ENCODE peak calls at places on chromosomes 1 and 21, in five cellular contexts. T is astrocyte of the spinal cord; Z is dorsolateral prefrontal cortex; Y is HEK293T; L is naive thymus-derived CD8-positive, alpha-beta T cell. N is an unnamed sample.

GRCh38 chr1:221174598-221174997 is 295.4 kb downstream of the HLX start:
- DNase-seq in Z (no peak), Y (peak), L (no peak), T (no peak), N (no peak)

GRCh38 chr1:6302568-6302967 is 41.7 kb upstream of the GPR153 start:
- DNase-seq in Y (no peak), T (no peak), L (no peak), Z (no peak), N (no peak)

GRCh38 chr1:31346882-31347281 is 26.0 kb downstream of the FABP3 start:
- DNase-seq in Y (no peak), Z (no peak), L (no peak), T (no peak), N (no peak)

GRCh38 chr1:114331936-114332335 is 178.3 kb upstream of the SYT6 start:
- DNase-seq in T (no peak), L (no peak), Z (no peak), Y (no peak), N (no peak)

GRCh38 chr1:152141971-152142584 is 16.9 kb downstream of the RPTN start:
- DNase-seq in Z (no peak), Y (peak), T (peak), L (no peak), N (peak)

GRCh38 chr1:220872296-220872695 is 6.9 kb upstream of the HLX start:
- DNase-seq in T (no peak), L (no peak), Z (no peak), Y (no peak), N (no peak)

GRCh38 chr1:198196630-198197029 is 39.8 kb downstream of the NEK7 start:
- DNase-seq in Z (no peak), T (no peak), L (no peak), Y (no peak), N (no peak)

GRCh38 chr1:182351790-182352364 is 39.7 kb downstream of the GLUL start:
- DNase-seq in Z (no peak), L (no peak), T (no peak), Y (no peak), N (no peak)

GRCh38 chr1:81915937-81916336 is 115.2 kb downstream of the ADGRL2 start:
- DNase-seq in T (no peak), L (no peak), Y (no peak), Z (no peak), N (no peak)

GRCh38 chr1:80218112-80218511 is 1211.6 kb upstream of the ADGRL4 start:
- DNase-seq in L (no peak), Z (no peak), Y (peak), T (peak), N (peak)

GRCh38 chr21:36768496-36768895 is 69.6 kb downstream of the SIM2 start:
- DNase-seq in L (no peak), Y (no peak), Z (no peak), T (no peak), N (no peak)

GRCh38 chr1:76864383-76864782 is 2.9 kb upstream of the ST6GALNAC5 start:
- DNase-seq in Y (no peak), L (no peak), T (no peak), Z (no peak), N (no peak)

GRCh38 chr21:42409366-42409765 is 5.7 kb downstream of the UBASH3A start:
- DNase-seq in T (no peak), Y (no peak), L (no peak), Z (no peak), N (no peak)

GRCh38 chr1:119136401-119136800 is 4.1 kb downstream of the WARS2 start:
- DNase-seq in T (no peak), Y (no peak), Z (no peak), L (no peak), N (no peak)

GRCh38 chr1:32208891-32209309 is at the start of gene DCDC2B:
- DNase-seq in Z (no peak), L (no peak), Y (no peak), T (peak), N (peak)

GRCh38 chr1:165187020-165187628 is 169.4 kb downstream of the LMX1A start:
- DNase-seq in T (no peak), Y (no peak), L (no peak), Z (no peak), N (no peak)